ENCODE peak calls at places on chromosomes 13 and 19, in seven cellular contexts. Q is WERI-Rb-1; K is transverse colon; Z is GM23338; B is tibial nerve; N is CD8-positive, alpha-beta T cell; S is neural progenitor cell. A is an unnamed sample.

GRCh38 chr19:34828156-34828555 is 55.1 kb upstream of the ZNF599 start:
- DNase-seq in Q (no peak), K (no peak), Z (no peak), B (no peak), N (no peak), S (no peak), A (no peak)

GRCh38 chr13:79589605-79590511 is 108.9 kb downstream of the NDFIP2 start:
- DNase-seq in Q (no peak), K (no peak), Z (no peak), B (no peak), N (no peak), S (no peak), A (no peak)

GRCh38 chr13:108313382-108313781 is 43.9 kb downstream of the TNFSF13B start:
- DNase-seq in Q (no peak), K (no peak), Z (no peak), B (no peak), N (no peak), S (no peak), A (no peak)

GRCh38 chr13:100636441-100636840 is 38.2 kb downstream of the TMTC4 start:
- DNase-seq in Q (no peak), K (no peak), Z (no peak), B (no peak), N (no peak), S (no peak), A (no peak)

GRCh38 chr19:4967738-4968461 is 1.0 kb upstream of the KDM4B start:
- DNase-seq in Q (peak; percentile 74), K (no peak), Z (no peak), B (no peak), N (no peak), S (peak; percentile 27), A (no peak)

GRCh38 chr13:50437252-50437651 is 406.2 kb downstream of the DLEU7 start:
- DNase-seq in Q (no peak), K (no peak), Z (no peak), B (no peak), N (no peak), S (no peak), A (no peak)

GRCh38 chr19:7265963-7266362 is 28.3 kb downstream of the INSR start:
- DNase-seq in Q (no peak), K (peak; percentile 61), Z (no peak), B (no peak), N (no peak), S (no peak), A (no peak)

GRCh38 chr13:84609716-84610115 is 727.4 kb upstream of the SLITRK1 start:
- DNase-seq in Q (no peak), K (no peak), Z (no peak), B (no peak), N (no peak), S (no peak), A (peak; percentile 48)

GRCh38 chr13:51240888-51241475 is 18.8 kb downstream of the FAM124A start:
- DNase-seq in Q (no peak), K (no peak), Z (no peak), B (no peak), N (no peak), S (no peak), A (no peak)

GRCh38 chr13:46403851-46404731 is 17.0 kb upstream of the RUBCNL start:
- DNase-seq in Q (no peak), K (no peak), Z (no peak), B (no peak), N (no peak), S (no peak), A (no peak)

GRCh38 chr13:60572855-60573254 is 175.8 kb downstream of the TDRD3 start:
- DNase-seq in Q (no peak), K (no peak), Z (peak; percentile 54), B (no peak), N (no peak), S (peak; percentile 30), A (no peak)

GRCh38 chr19:51799311-51799997 is 4.5 kb downstream of the FPR3 start:
- DNase-seq in Q (no peak), K (peak; percentile 58), Z (no peak), B (peak; percentile 57), N (no peak), S (no peak), A (peak; percentile 96)

GRCh38 chr19:57668635-57669034 is at the start of gene ZSCAN4:
- DNase-seq in Q (no peak), K (no peak), Z (no peak), B (no peak), N (no peak), S (no peak), A (no peak)

GRCh38 chr13:102233566-102234208 is 168.2 kb downstream of the FGF14 start:
- DNase-seq in Q (no peak), K (no peak), Z (no peak), B (no peak), N (no peak), S (no peak), A (no peak)

GRCh38 chr13:92044351-92044750 is 645.9 kb downstream of the GPC5 start:
- DNase-seq in Q (no peak), K (no peak), Z (no peak), B (no peak), N (no peak), S (no peak), A (no peak)

GRCh38 chr19:46611791-46612190 is 10.7 kb downstream of the CALM3 start:
- DNase-seq in Q (no peak), K (no peak), Z (no peak), B (no peak), N (no peak), S (no peak), A (no peak)

GRCh38 chr13:44876782-44877324 is 112.4 kb downstream of the NUFIP1 start:
- DNase-seq in Q (peak; percentile 24), K (no peak), Z (peak; percentile 88), B (no peak), N (no peak), S (peak; percentile 47), A (no peak)

GRCh38 chr19:4052993-4053422 is 13.7 kb downstream of the ZBTB7A start:
- DNase-seq in Q (no peak), K (peak; percentile 76), Z (no peak), B (no peak), N (no peak), S (no peak), A (no peak)

GRCh38 chr13:113545455-113545930 is 39.1 kb upstream of the TFDP1 start:
- DNase-seq in Q (peak; percentile 58), K (peak; percentile 8), Z (no peak), B (no peak), N (no peak), S (no peak), A (peak; percentile 22)

GRCh38 chr13:89923052-89923451 is 1424.4 kb upstream of the MIR17HG start:
- DNase-seq in Q (no peak), K (no peak), Z (peak; percentile 24), B (no peak), N (no peak), S (no peak), A (no peak)

GRCh38 chr19:2044709-2045500 is 6.1 kb downstream of the MKNK2 start:
- DNase-seq in Q (no peak), K (no peak), Z (no peak), B (no peak), N (no peak), S (no peak), A (no peak)
- H3K36me3 ChIP-seq in Q (peaks cover 42% of the 10 kb centered on the region), K (peaks cover 25% of the 10 kb centered on the region), Z (peaks cover 8% of the 10 kb centered on the region), B (peaks cover 71% of the 10 kb centered on the region), N (peaks cover 23% of the 10 kb centered on the region), S (no peaks in the 10 kb centered on the region), A (peaks cover 49% of the 10 kb centered on the region)

DNA sequence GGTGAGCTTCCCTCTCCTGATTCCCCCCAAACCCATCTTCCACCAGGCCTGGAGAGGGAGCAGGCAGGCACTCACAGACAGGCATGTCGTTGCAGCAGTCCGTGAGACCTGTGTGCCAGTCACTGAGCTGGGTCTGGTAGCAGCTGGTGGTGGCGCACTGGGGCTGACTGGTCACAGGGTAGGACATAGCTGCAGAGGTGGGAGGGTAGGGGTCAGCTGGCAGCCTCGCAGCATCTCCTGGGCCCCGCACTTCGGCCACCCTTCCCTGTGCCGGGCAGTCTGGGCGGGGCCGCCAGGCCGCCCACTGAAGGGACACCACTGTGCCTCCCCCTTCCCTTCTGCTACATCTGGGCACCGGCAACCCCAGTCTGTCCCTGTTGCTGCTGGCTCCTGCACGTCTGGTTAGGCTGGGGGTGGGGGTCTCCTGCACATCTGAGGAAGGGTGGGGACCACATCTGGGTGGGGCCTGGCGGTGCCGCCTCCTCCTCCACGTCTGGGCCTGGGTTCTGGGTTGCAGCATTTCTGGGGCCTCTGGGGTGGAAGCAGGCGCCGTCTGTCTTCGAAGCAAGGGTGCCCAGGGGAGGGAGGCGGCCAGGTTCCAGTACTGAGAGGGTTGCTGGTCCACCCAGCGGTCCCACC is 1.1 kb downstream of the CNFN start:
- DNase-seq in Q (no peak), K (no peak), Z (no peak), B (no peak), N (no peak), S (no peak), A (no peak)
- H3K36me3 ChIP-seq in Q (no peaks in the 10 kb centered on the region), K (no peaks in the 10 kb centered on the region), Z (no peaks in the 10 kb centered on the region), B (no peaks in the 10 kb centered on the region), N (no peaks in the 10 kb centered on the region), S (no peaks in the 10 kb centered on the region), A (no peaks in the 10 kb centered on the region)

GRCh38 chr19:1823020-1823419 is 10.9 kb upstream of the ATP8B3 start:
- DNase-seq in Q (no peak), K (no peak), Z (no peak), B (no peak), N (no peak), S (no peak), A (no peak)

GRCh38 chr19:1825909-1826556 is 14.0 kb upstream of the ATP8B3 start:
- DNase-seq in Q (peak; percentile 86), K (peak; percentile 75), Z (peak; percentile 92), B (peak; percentile 79), N (peak; percentile 86), S (peak; percentile 89), A (peak; percentile 44)

GRCh38 chr19:1823539-1824251 is 11.6 kb upstream of the ATP8B3 start:
- DNase-seq in Q (peak; percentile 85), K (no peak), Z (no peak), B (no peak), N (no peak), S (no peak), A (no peak)

GRCh38 chr19:1822210-1822609 is 10.1 kb upstream of the ATP8B3 start:
- DNase-seq in Q (no peak), K (no peak), Z (no peak), B (no peak), N (no peak), S (no peak), A (no peak)

GRCh38 chr19:1824252-1824622 is 12.2 kb upstream of the ATP8B3 start:
- DNase-seq in Q (no peak), K (no peak), Z (no peak), B (no peak), N (no peak), S (no peak), A (no peak)
- H3K36me3 ChIP-seq in Q (peaks cover 61% of the 10 kb centered on the region), K (peaks cover 26% of the 10 kb centered on the region), Z (no peaks in the 10 kb centered on the region), B (peaks cover 97% of the 10 kb centered on the region), N (peaks cover 22% of the 10 kb centered on the region), S (no peaks in the 10 kb centered on the region), A (peaks cover 56% of the 10 kb centered on the region)

DNA sequence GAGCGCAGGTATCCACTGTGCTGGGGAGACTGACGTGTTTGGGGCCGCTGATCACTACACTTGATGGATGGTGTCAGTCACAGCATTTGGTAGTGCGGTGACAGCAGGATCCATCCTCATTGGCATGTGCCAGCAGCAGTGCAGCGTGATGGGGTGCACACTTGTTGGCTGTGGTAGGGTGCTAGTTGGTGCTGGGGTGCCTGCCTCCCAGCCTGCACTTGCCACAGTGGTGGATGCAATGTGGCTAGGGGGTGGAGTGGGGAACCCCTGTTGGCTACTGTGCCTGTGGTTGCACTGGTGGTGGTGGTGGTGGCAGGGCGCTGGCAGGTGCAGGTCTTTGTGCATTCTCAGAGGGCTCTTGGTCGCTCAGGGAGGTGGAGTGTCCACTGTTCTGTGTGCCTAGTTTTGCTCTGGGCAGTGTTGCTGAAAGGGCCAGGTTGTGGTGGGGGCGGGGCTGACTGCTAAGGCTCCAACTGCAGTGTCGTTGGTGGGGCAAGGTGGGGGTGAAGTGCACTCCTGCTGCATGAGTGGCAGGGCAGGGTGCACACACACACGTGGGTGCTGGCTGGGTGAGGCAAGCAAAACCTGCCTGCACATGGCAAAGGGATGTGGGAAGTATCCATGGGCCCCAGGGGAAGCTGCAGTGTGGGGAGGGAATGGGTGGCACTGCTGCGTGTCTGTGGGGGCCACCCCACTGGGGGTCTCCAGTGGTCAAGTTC is 84.8 kb downstream of the ZMYM2 start:
- DNase-seq in Q (no peak), K (no peak), Z (no peak), B (no peak), N (no peak), S (no peak), A (no peak)
- H3K36me3 ChIP-seq in Q (peaks cover 76% of the 10 kb centered on the region), K (peaks cover 29% of the 10 kb centered on the region), Z (peaks cover 10% of the 10 kb centered on the region), B (peaks cover 42% of the 10 kb centered on the region), N (peaks cover 22% of the 10 kb centered on the region), S (peaks cover 18% of the 10 kb centered on the region), A (peaks cover 2% of the 10 kb centered on the region)

A was measured in brain microvascular endothelial cell.